ENCODE peak calls at places on chromosome 1, in nine cellular contexts. W, X, P, E, K, M, D, V and J are unnamed samples.

GRCh38 chr1:63407002-63407401 is 39.6 kb downstream of the ALG6 start:
- DNase-seq in W (no peak), M (no peak), E (no peak), X (no peak), P (no peak), D (no peak), V (no peak), K (no peak), J (no peak)

GRCh38 chr1:206685749-206686485 is 1.2 kb downstream of the MAPKAPK2 start:
- DNase-seq in W (no peak), M (peak), V (peak), D (peak), E (peak), K (peak), X (peak), P (peak), J (peak)

GRCh38 chr1:243731974-243732373 is 118.1 kb downstream of the AKT3 start:
- DNase-seq in W (no peak), X (no peak), P (no peak), E (no peak), V (no peak), M (no peak), D (no peak), K (no peak), J (no peak)

GRCh38 chr1:31957701-31958674 is 19.8 kb upstream of the PTP4A2 start:
- DNase-seq in K (no peak), E (no peak), V (no peak), P (no peak), X (no peak), M (no peak), W (no peak), D (no peak), J (no peak)

GRCh38 chr1:43870306-43870705 is 63.3 kb upstream of the ARTN start:
- DNase-seq in P (no peak), X (no peak), M (no peak), W (no peak), K (no peak), D (no peak), E (no peak), V (no peak), J (no peak)

GRCh38 chr1:231233735-231234417 is 7.1 kb upstream of the GNPAT start:
- DNase-seq in M (no peak), P (no peak), E (peak), D (peak), K (no peak), V (no peak), W (no peak), X (no peak), J (no peak)

GRCh38 chr1:55230654-55231053 is 15.5 kb upstream of the USP24 start:
- DNase-seq in W (no peak), P (no peak), M (no peak), E (no peak), V (no peak), D (no peak), K (no peak), X (no peak), J (no peak)

GRCh38 chr1:91501527-91501859 is 842 bp downstream of the CDC7 start:
- DNase-seq in E (no peak), W (peak), V (peak), K (peak), P (no peak), M (no peak), D (no peak), X (peak), J (peak)

GRCh38 chr1:67441739-67442286 is 11.6 kb upstream of the SERBP1 start:
- DNase-seq in K (no peak), X (no peak), M (no peak), V (no peak), D (no peak), P (no peak), W (no peak), E (no peak), J (no peak)

GRCh38 chr1:157377216-157377821 is 175.0 kb downstream of the FCRL5 start:
- DNase-seq in M (peak), K (peak), E (peak), D (peak), X (peak), W (peak), P (peak), V (peak), J (peak)
- TF ChIP-seq EZH2phosphoT487 in M (no peak), K (no peak), E (no peak), D (no peak), X (no peak), W (no peak), P (no peak), V (no peak), J (no peak)

DNA sequence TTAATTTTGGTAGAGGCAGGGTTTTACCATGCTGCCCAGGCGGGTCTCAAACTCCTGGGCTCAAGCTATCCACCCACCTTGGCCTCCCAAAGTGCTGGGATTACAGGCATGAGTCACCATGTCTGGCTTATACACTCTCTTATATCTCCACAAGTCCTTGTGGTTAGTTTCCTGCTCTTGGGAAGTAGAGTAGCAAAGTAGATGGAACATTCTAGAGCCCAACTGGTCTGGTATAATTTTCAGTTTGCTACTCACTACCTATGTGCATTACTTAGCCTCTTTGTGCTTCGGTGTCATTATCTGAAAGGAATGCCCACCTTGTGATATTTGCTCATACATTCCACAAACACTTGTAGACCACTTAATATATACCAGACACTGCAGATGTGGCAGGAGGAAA is 96.6 kb upstream of the IPO9 start:
- DNase-seq in W (no peak), M (no peak), E (no peak), X (no peak), V (no peak), D (no peak), K (no peak), P (no peak), J (peak)
- TF ChIP-seq EZH2phosphoT487 in W (no peak), M (no peak), E (no peak), X (no peak), V (no peak), D (no peak), K (no peak), P (no peak), J (no peak)

DNA sequence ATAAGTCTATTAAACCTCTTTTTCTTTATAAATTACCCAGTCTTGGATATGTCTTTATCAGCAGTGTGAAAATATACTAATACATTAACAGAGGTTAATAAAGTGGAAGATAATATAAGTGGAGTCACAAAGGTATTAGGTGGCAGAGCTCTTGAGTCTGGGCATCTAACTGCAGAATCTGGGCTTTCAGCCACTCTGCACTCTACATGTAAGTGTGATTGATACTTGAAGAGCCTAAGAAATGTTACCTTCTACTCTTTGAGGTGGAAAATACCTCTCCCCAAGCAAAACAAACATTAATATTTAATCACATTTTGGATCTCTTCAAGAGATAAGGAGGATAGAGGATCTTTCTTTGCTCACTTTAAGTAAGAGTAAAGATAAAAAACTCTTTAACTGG is 245.0 kb upstream of the ZP4 start:
- DNase-seq in K (no peak), M (no peak), P (no peak), W (no peak), D (no peak), V (no peak), X (no peak), E (no peak), J (no peak)
- TF ChIP-seq EZH2phosphoT487 in K (no peak), M (no peak), P (no peak), W (no peak), D (no peak), V (no peak), X (no peak), E (no peak), J (no peak)

DNA sequence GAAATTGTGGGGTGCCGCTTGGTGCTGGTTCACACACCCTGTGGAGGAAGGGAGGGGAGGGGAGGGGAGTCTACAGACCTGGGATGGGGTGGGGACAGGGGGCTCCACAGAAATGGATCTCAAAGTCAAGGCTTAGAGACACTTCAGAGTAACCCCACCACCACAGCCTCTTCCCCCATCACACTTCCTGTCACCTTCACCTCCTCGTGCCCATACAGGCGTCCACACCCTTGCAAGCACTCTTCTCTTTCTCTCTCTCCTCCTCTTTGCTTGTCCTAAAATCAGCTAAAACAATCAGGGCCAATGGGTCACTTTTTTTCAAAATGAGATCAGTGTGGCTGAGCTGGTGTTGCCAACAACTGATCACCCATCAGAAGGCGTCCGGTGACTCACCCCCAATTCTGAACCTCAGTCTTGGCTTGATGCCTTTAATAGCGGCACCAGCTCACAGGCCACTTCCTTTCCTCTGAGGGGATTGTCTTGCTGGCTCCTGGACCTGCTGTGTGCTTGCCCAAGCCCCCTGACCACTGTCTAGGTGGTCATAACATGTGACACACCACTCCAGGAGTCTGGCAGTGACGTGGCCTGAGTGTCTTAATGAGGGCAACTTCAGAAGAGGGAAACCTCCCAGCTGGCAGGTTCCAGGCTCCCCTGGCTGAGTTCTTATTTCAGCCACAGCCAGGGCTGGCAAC is 1.5 kb downstream of the DRAXIN start:
- DNase-seq in P (peak), E (no peak), D (peak), X (no peak), M (peak), V (no peak), W (no peak), K (no peak), J (peak)
- TF ChIP-seq EZH2phosphoT487 in P (no peak), E (no peak), D (no peak), X (no peak), M (no peak), V (no peak), W (no peak), K (no peak), J (no peak)

DNA sequence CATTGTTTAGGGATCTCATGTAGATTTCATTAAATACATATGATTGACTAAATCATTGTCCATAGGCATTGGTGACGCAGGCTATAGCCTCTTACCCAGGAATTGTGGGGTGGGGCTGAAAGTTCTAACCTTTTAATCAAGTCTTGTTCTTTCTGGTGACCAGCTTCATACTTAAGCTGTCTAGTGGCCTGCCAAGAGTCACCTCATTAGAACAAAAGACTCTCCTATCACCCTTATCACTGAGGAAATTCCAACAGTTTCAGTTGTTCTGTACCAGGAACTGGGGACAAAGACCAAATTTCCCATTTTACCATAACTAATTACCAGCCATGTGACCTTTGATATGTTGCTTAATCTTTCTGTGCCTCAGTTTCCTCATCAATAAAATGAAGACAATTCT is 298.5 kb downstream of the PBX1 start:
- DNase-seq in P (no peak), E (no peak), K (no peak), V (no peak), M (no peak), D (no peak), X (no peak), W (no peak), J (no peak)
- TF ChIP-seq EZH2phosphoT487 in P (no peak), E (no peak), K (no peak), V (no peak), M (no peak), D (no peak), X (no peak), W (no peak), J (no peak)

GRCh38 chr1:209387969-209388329 is 195.6 kb upstream of the CAMK1G start:
- DNase-seq in W (no peak), K (no peak), X (no peak), M (peak), P (no peak), V (no peak), D (no peak), E (no peak), J (peak)

GRCh38 chr1:209389258-209389657 is 194.3 kb upstream of the CAMK1G start:
- DNase-seq in W (no peak), M (peak), E (no peak), P (no peak), X (no peak), D (peak), K (no peak), V (no peak), J (peak)

GRCh38 chr1:209388358-209388757 is 195.2 kb upstream of the CAMK1G start:
- DNase-seq in K (no peak), X (no peak), M (no peak), E (no peak), V (no peak), W (no peak), P (no peak), D (no peak), J (no peak)

GRCh38 chr1:209386156-209386555 is 197.4 kb upstream of the CAMK1G start:
- DNase-seq in P (no peak), M (no peak), D (no peak), K (no peak), X (no peak), W (no peak), E (no peak), V (no peak), J (no peak)

GRCh38 chr1:209387271-209387968 is 196.1 kb upstream of the CAMK1G start:
- DNase-seq in P (no peak), V (no peak), M (peak), E (no peak), X (no peak), W (no peak), K (no peak), D (no peak), J (no peak)
- TF ChIP-seq EZH2phosphoT487 in P (no peak), V (no peak), M (no peak), E (no peak), X (no peak), W (no peak), K (no peak), D (no peak), J (no peak)

GRCh38 chr1:202184750-202185460 is 8.7 kb upstream of the LGR6 start:
- DNase-seq in M (peak), P (peak), X (peak), W (peak), E (peak), D (peak), K (peak), V (peak), J (peak)

GRCh38 chr1:202186327-202186726 is 7.3 kb upstream of the LGR6 start:
- DNase-seq in X (no peak), D (no peak), V (no peak), M (no peak), W (no peak), P (no peak), K (no peak), E (no peak), J (no peak)

GRCh38 chr1:202187697-202188407 is 5.7 kb upstream of the LGR6 start:
- DNase-seq in E (no peak), P (no peak), V (no peak), D (no peak), X (no peak), M (no peak), K (no peak), W (no peak), J (no peak)

GRCh38 chr1:202189012-202189790 is 4.4 kb upstream of the LGR6 start:
- DNase-seq in D (no peak), E (peak), W (peak), K (peak), V (peak), X (peak), M (peak), P (peak), J (peak)

DNA sequence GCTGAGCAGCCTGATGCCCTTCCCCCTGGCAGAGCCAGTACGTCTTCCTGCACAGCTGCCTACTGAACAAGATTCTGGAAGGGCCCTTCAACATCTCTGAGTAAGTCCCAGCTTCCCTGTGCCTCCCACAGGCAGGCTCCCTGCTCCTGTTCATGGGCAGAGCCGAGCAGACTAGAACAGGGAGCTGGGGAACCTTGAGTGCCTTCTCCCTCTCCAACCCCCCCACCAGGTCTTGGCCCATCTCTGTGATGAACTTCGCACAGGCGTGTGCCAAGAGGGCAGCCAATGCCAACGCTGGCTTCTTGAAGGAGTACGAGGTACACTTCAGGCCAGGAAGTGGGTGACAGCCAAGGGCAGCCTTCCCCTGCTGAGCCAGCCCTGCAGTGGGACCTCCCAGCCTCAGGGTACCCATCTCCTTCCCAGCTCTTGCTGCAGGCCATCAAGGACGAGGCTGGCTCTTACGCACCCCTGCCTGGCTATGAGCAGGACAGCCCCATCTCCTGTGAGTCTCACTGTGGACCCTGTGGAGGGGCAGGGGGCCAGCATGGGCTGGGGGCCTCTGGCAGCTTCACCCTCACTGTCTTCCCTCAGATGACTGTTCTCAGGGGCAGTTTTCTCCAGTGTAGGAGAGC is 6.4 kb upstream of the LGR6 start:
- DNase-seq in P (no peak), W (no peak), K (no peak), M (no peak), V (no peak), D (no peak), X (no peak), E (no peak), J (no peak)
- TF ChIP-seq EZH2phosphoT487 in P (no peak), W (no peak), K (no peak), M (no peak), V (no peak), D (no peak), X (no peak), E (no peak), J (no peak)

GRCh38 chr1:21357161-21357560 is 66.9 kb upstream of the ECE1 start:
- DNase-seq in X (no peak), W (no peak), V (no peak), D (no peak), P (no peak), M (peak), E (no peak), K (no peak), J (no peak)

GRCh38 chr1:21365036-21365435 is 74.8 kb upstream of the ECE1 start:
- DNase-seq in D (no peak), X (no peak), M (no peak), E (no peak), K (no peak), W (no peak), P (no peak), V (no peak), J (no peak)

GRCh38 chr1:21361506-21361905 is 71.2 kb upstream of the ECE1 start:
- DNase-seq in D (no peak), W (no peak), K (no peak), M (no peak), P (no peak), V (no peak), E (no peak), X (no peak), J (peak)

GRCh38 chr1:21366288-21366687 is 73.6 kb upstream of the NBPF3 start:
- DNase-seq in V (no peak), X (no peak), K (no peak), D (no peak), M (no peak), W (no peak), E (no peak), P (no peak), J (no peak)

GRCh38 chr1:21362096-21362495 is 71.8 kb upstream of the ECE1 start:
- DNase-seq in E (no peak), K (no peak), V (no peak), P (no peak), D (no peak), W (no peak), X (no peak), M (no peak), J (no peak)
- TF ChIP-seq EZH2phosphoT487 in E (no peak), K (no peak), V (no peak), P (no peak), D (no peak), W (no peak), X (no peak), M (no peak), J (no peak)